ENCODE peak calls at places on chromosomes 5 and 9, in eight cellular contexts. U is colonic mucosa, V is H54, K is ureter, M is IMR-90, N is NCI-H345, D is NCI-H2227 treated with DMSO at 0.1 percent for 48 hours, W is mammary epithelial cell. X is an unnamed sample.

GRCh38 chr9:34133436-34133949 is 7.0 kb upstream of the DCAF12 start:
- DNase-seq in V (no peak), U (no peak), K (no peak), D (no peak), N (no peak), W (no peak), M (no peak), X (no peak)

GRCh38 chr5:132815454-132815853 is 2.4 kb downstream of the SOWAHA start:
- DNase-seq in N (no peak), M (peak), U (no peak), K (no peak), V (no peak), D (no peak), W (no peak), X (peak)

GRCh38 chr9:105415344-105415980 is 32.4 kb upstream of the FSD1L start:
- DNase-seq in M (peak), U (peak), D (peak), N (peak), V (peak), K (peak), W (peak), X (no peak)

GRCh38 chr9:99000480-99001395 is 57.0 kb downstream of the COL15A1 start:
- DNase-seq in M (peak), K (peak), D (peak), N (peak), W (peak), V (peak), U (peak), X (peak)

GRCh38 chr9:89482950-89483349 is 15.0 kb downstream of the SEMA4D start:
- DNase-seq in M (no peak), U (no peak), V (no peak), D (no peak), W (no peak), N (no peak), K (no peak), X (no peak)

GRCh38 chr9:123111427-123111826 is 78.0 kb downstream of the GPR21 start:
- DNase-seq in M (no peak), U (no peak), N (no peak), V (no peak), K (no peak), D (no peak), W (no peak), X (peak)

GRCh38 chr9:132486706-132487350 is 76.8 kb downstream of the CFAP77 start:
- DNase-seq in W (no peak), K (no peak), D (no peak), M (no peak), N (no peak), V (no peak), U (no peak), X (peak)

GRCh38 chr9:118644066-118644465 is 725.2 kb downstream of the BRINP1 start:
- DNase-seq in K (no peak), M (no peak), W (no peak), D (no peak), V (no peak), N (no peak), U (no peak), X (peak)

GRCh38 chr5:113330533-113331200 is 104.1 kb downstream of the TSSK1B start:
- DNase-seq in M (peak), D (peak), V (peak), K (peak), W (peak), N (no peak), U (no peak), X (no peak)

GRCh38 chr9:116697887-116698286 is 10.8 kb downstream of the TRIM32 start:
- DNase-seq in V (no peak), K (no peak), N (no peak), W (no peak), M (no peak), D (no peak), U (no peak), X (no peak)

GRCh38 chr5:125257997-125258396 is 511.6 kb upstream of the ZNF608 start:
- DNase-seq in D (no peak), N (no peak), M (no peak), K (no peak), U (no peak), W (no peak), V (no peak), X (no peak)

GRCh38 chr9:129464972-129465833 is 155.7 kb downstream of the C9orf50 start:
- DNase-seq in M (peak), U (no peak), K (peak), W (peak), D (no peak), N (no peak), V (no peak), X (peak)

GRCh38 chr9:88460583-88461332 is 72.5 kb downstream of the SPIN1 start:
- DNase-seq in D (no peak), W (peak), V (no peak), M (no peak), K (no peak), N (no peak), U (no peak), X (no peak)

GRCh38 chr5:139413963-139414362 is 10.1 kb upstream of the SPATA24 start:
- DNase-seq in U (no peak), N (no peak), D (no peak), W (no peak), K (no peak), V (no peak), M (no peak), X (no peak)

GRCh38 chr5:372911-373709 is 51.6 kb downstream of the AHRR start:
- DNase-seq in V (no peak), N (peak), M (no peak), D (no peak), K (peak), U (peak), W (no peak), X (peak)

GRCh38 chr9:128456613-128457061 is 831 bp downstream of the ODF2 start:
- DNase-seq in M (peak), U (peak), N (peak), W (peak), K (peak), V (peak), D (peak), X (peak)

GRCh38 chr9:137027369-137028012 is 546 bp downstream of the ABCA2 start:
- DNase-seq in N (no peak), K (no peak), M (peak), U (no peak), V (peak), W (no peak), D (no peak), X (no peak)

GRCh38 chr9:116417464-116417863 is 263.9 kb downstream of the PAPPA start:
- DNase-seq in D (no peak), N (no peak), W (peak), V (no peak), U (no peak), K (no peak), M (no peak), X (no peak)

GRCh38 chr5:8226148-8226547 is 357.2 kb downstream of the MTRR start:
- DNase-seq in V (no peak), M (no peak), D (no peak), N (no peak), U (no peak), W (no peak), K (no peak), X (no peak)

GRCh38 chr5:112951124-112951702 is 25.4 kb upstream of the DCP2 start:
- DNase-seq in M (no peak), U (no peak), W (no peak), K (no peak), V (no peak), D (no peak), N (no peak), X (no peak)

GRCh38 chr5:143245929-143246561 is 157.4 kb downstream of the NR3C1 start:
- DNase-seq in D (no peak), K (no peak), W (peak), N (no peak), U (no peak), V (peak), M (peak), X (peak)

GRCh38 chr9:133460405-133461175 is 812 bp downstream of the CACFD1 start:
- DNase-seq in U (peak), D (no peak), M (no peak), N (peak), W (peak), K (peak), V (peak), X (peak)

GRCh38 chr9:136661641-136662325 is 933 bp upstream of the EGFL7 start:
- DNase-seq in M (no peak), K (no peak), V (no peak), D (no peak), W (no peak), N (no peak), U (no peak), X (no peak)

GRCh38 chr5:142743677-142744441 is 26.3 kb upstream of the ARHGAP26 start:
- DNase-seq in V (no peak), K (no peak), D (no peak), N (no peak), W (peak), U (no peak), M (peak), X (no peak)

GRCh38 chr9:31347082-31347617 is 1037.3 kb upstream of the ACO1 start:
- DNase-seq in U (no peak), V (no peak), N (no peak), D (no peak), W (peak), M (no peak), K (no peak), X (no peak)

GRCh38 chr5:95863383-95863757 is 40.8 kb upstream of the GLRX start:
- DNase-seq in D (no peak), M (peak), K (no peak), U (peak), V (no peak), N (no peak), W (no peak), X (no peak)

GRCh38 chr5:75005561-75005960 is 46.8 kb downstream of the GCNT4 start:
- DNase-seq in M (no peak), U (no peak), N (no peak), D (no peak), W (no peak), K (no peak), V (no peak), X (no peak)

X was measured in osteoblast.